ENCODE peak calls at places on chromosomes 13 and 19, in ten cellular contexts. J is heart left ventricle; I is C1 segment of cervical spinal cord; U is EL; P is psoas muscle; G is CD4-positive, CD25-positive, alpha-beta regulatory T cell; E is IMR-90; H is RWPE1; L is activated CD8-positive, alpha-beta memory T cell treated with anti-CD3 and anti-CD28 coated beads for 4 hours; K is stimulated activated CD8-positive, alpha-beta memory T cell treated with anti-CD3 and anti-CD28 coated beads, Interleukin-15, amount 100 ng/mL, for 24 hours. B is an unnamed sample.

GRCh38 chr13:41061075-41061913 is at the start of gene WBP4:
- DNase-seq in J (peak; percentile 96), I (peak; percentile 91), U (peak; percentile 95), P (peak; percentile 95), G (peak; percentile 88), E (peak; percentile 95), H (peak; percentile 92), L (peak; percentile 74), K (peak; percentile 72), B (peak; percentile 97)

GRCh38 chr13:109779074-109779473 is 7.3 kb downstream of the IRS2 start:
- DNase-seq in J (no peak), I (no peak), U (peak; percentile 27), P (no peak), G (peak; percentile 77), E (no peak), H (no peak), L (no peak), K (no peak), B (peak; percentile 52)

GRCh38 chr19:15330801-15331418 is 1.4 kb downstream of the BRD4 start:
- DNase-seq in J (no peak), I (no peak), U (peak; percentile 94), P (no peak), G (no peak), E (peak; percentile 89), H (peak; percentile 87), L (peak; percentile 5), K (no peak), B (peak; percentile 75)

GRCh38 chr13:91357613-91358383 is 10.3 kb downstream of the MIR17HG start:
- DNase-seq in J (no peak), I (no peak), U (no peak), P (no peak), G (no peak), E (no peak), H (no peak), L (no peak), K (no peak), B (no peak)

GRCh38 chr13:101433895-101434294 is 17.6 kb upstream of the NALCN start:
- DNase-seq in J (no peak), I (no peak), U (no peak), P (no peak), G (no peak), E (no peak), H (no peak), L (no peak), K (no peak), B (no peak)

GRCh38 chr13:98570929-98571372 is 6.0 kb downstream of the STK24 start:
- DNase-seq in J (no peak), I (no peak), U (no peak), P (no peak), G (peak; percentile 36), E (no peak), H (peak; percentile 68), L (no peak), K (no peak), B (peak; percentile 92)

GRCh38 chr13:110711778-110712070 is 1.8 kb upstream of the ING1 start:
- DNase-seq in J (no peak), I (no peak), U (peak; percentile 17), P (no peak), G (no peak), E (no peak), H (no peak), L (no peak), K (no peak), B (peak; percentile 55)

GRCh38 chr19:6373096-6373812 is 660 bp downstream of the ALKBH7 start:
- DNase-seq in J (peak; percentile 99), I (peak; percentile 81), U (peak; percentile 98), P (peak; percentile 99), G (peak; percentile 96), E (peak; percentile 98), H (peak; percentile 96), L (peak; percentile 94), K (peak; percentile 98), B (peak; percentile 95)

GRCh38 chr13:87677334-87678234 is 6.4 kb downstream of the SLITRK5 start:
- DNase-seq in J (no peak), I (no peak), U (no peak), P (no peak), G (no peak), E (no peak), H (no peak), L (no peak), K (no peak), B (peak; percentile 42)

GRCh38 chr19:2097330-2098327 is 914 bp downstream of the IZUMO4 start:
- DNase-seq in J (no peak), I (no peak), U (no peak), P (no peak), G (no peak), E (no peak), H (no peak), L (no peak), K (no peak), B (no peak)

GRCh38 chr13:65236841-65237418 is 1993.2 kb downstream of the PCDH9 start:
- DNase-seq in J (no peak), I (no peak), U (no peak), P (no peak), G (no peak), E (no peak), H (no peak), L (no peak), K (no peak), B (no peak)

GRCh38 chr19:426725-427445 is 17.9 kb upstream of the C2CD4C start:
- DNase-seq in J (no peak), I (no peak), U (no peak), P (no peak), G (no peak), E (no peak), H (no peak), L (no peak), K (no peak), B (no peak)

GRCh38 chr13:97380696-97381095 is 53.3 kb upstream of the RAP2A start:
- DNase-seq in J (no peak), I (no peak), U (no peak), P (no peak), G (no peak), E (no peak), H (no peak), L (no peak), K (no peak), B (no peak)

GRCh38 chr13:45744979-45745378 is 42.9 kb downstream of the CBY2 start:
- DNase-seq in J (no peak), I (no peak), U (no peak), P (no peak), G (no peak), E (no peak), H (no peak), L (no peak), K (no peak), B (no peak)

GRCh38 chr13:40233731-40234195 is 432.7 kb downstream of the FOXO1 start:
- DNase-seq in J (peak; percentile 44), I (no peak), U (no peak), P (peak; percentile 58), G (no peak), E (no peak), H (peak; percentile 27), L (no peak), K (no peak), B (no peak)

GRCh38 chr13:44302948-44303575 is 70.6 kb upstream of the SERP2 start:
- DNase-seq in J (no peak), I (no peak), U (no peak), P (no peak), G (no peak), E (peak; percentile 50), H (no peak), L (no peak), K (no peak), B (no peak)

GRCh38 chr19:15562145-15562544 is 52.9 kb upstream of the CYP4F8 start:
- DNase-seq in J (no peak), I (no peak), U (no peak), P (no peak), G (no peak), E (no peak), H (no peak), L (no peak), K (no peak), B (no peak)

GRCh38 chr19:19554074-19555023 is 16.3 kb downstream of the CILP2 start:
- DNase-seq in J (no peak), I (no peak), U (peak; percentile 54), P (peak; percentile 57), G (peak; percentile 33), E (peak; percentile 21), H (no peak), L (peak; percentile 25), K (peak; percentile 53), B (peak; percentile 91)

GRCh38 chr13:114107686-114108081 is 24.7 kb downstream of the RASA3 start:
- DNase-seq in J (no peak), I (no peak), U (peak; percentile 85), P (peak; percentile 75), G (no peak), E (peak; percentile 91), H (no peak), L (no peak), K (no peak), B (no peak)

B was measured in OCI-M1.